ENCODE peak calls at places on chromosomes 6 and 20, in seven cellular contexts. H is HCT116; T is dorsolateral prefrontal cortex; S is fibroblast of mammary gland; L is CD4-positive, alpha-beta memory T cell; D is upper lobe of left lung; W is upper lobe of right lung. O is an unnamed sample.

GRCh38 chr6:41286544-41287346 is at the start of gene TREM1:
- DNase-seq in H (no peak), T (no peak), S (peak; percentile 92), L (no peak), D (no peak), W (peak; percentile 76), O (no peak)

GRCh38 chr6:152585236-152585635 is 51.9 kb downstream of the SYNE1 start:
- DNase-seq in H (no peak), T (no peak), S (no peak), L (no peak), D (no peak), W (no peak), O (no peak)

GRCh38 chr6:156852147-156852857 is 75.1 kb downstream of the ARID1B start:
- DNase-seq in H (no peak), T (no peak), S (no peak), L (no peak), D (no peak), W (no peak), O (peak; percentile 78)

GRCh38 chr6:96836579-96837137 is 619 bp downstream of the GPR63 start:
- DNase-seq in H (no peak), T (no peak), S (no peak), L (no peak), D (no peak), W (no peak), O (no peak)

GRCh38 chr6:16163066-16163465 is 34.2 kb downstream of the MYLIP start:
- DNase-seq in H (no peak), T (no peak), S (no peak), L (no peak), D (no peak), W (no peak), O (no peak)

GRCh38 chr20:46520976-46521579 is 7.7 kb upstream of the ZNF334 start:
- DNase-seq in H (peak; percentile 44), T (peak; percentile 70), S (peak; percentile 67), L (peak; percentile 9), D (no peak), W (no peak), O (peak; percentile 25)

GRCh38 chr6:128899651-128900050 is 16.7 kb downstream of the LAMA2 start:
- DNase-seq in H (no peak), T (no peak), S (peak; percentile 27), L (no peak), D (no peak), W (no peak), O (no peak)

GRCh38 chr6:142746524-142746923 is 198.5 kb downstream of the HIVEP2 start:
- DNase-seq in H (no peak), T (no peak), S (peak; percentile 42), L (peak; percentile 37), D (no peak), W (no peak), O (peak; percentile 24)

GRCh38 chr20:2652724-2653510 is 485 bp downstream of the NOP56 start:
- DNase-seq in H (no peak), T (peak; percentile 41), S (no peak), L (no peak), D (no peak), W (no peak), O (no peak)
- H3K4me3 ChIP-seq in H (peak overlapping the region; percentile 98), T (peak overlapping the region; percentile 94), S (peak overlapping the region; percentile 100), L (peak overlapping the region; percentile 85), D (peak overlapping the region; percentile 99), W (peak overlapping the region; percentile 97), O (peak overlapping the region; percentile 85)

DNA sequence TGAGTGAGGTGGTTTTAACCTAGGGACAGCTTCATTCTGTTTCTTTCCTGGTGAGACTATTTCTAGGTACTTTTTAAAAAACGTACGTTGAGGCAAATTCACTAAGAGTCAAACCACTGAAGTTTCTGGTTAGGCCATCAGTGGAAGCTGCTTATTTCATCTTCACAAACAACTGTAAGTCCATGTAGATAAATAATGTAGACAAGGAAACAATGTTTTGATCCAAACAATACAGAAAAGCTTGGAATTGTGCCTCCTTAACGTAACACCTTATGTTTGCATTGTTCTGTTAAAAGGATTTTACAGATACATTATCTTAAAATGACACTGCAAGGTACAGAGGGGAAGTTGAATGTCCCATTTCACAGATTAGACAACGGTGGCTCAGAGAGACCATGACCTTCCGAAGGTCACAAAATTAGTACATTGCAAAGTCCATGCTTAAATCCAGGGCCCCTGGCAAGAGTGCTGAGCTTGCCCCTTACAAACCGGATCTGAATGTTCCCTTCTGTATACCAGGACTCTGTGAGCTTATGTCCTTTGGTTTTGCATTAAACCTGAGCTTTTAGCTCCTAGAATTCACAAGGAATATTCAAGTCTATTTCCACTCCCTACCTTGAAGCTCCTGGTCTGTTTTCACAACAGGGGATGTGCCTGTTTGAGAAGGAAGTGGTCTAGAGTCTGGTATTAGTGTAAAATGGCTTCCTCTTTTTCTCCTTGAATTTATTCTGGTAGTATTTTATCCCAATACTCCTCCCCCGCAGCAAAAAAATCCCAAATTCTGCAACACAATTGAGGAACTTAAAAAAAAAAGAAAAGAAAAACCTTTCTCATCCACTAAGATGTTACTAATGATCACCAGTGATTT is 28.8 kb upstream of the ZNF217 start:
- DNase-seq in H (no peak), T (no peak), S (no peak), L (no peak), D (no peak), W (no peak), O (no peak)
- H3K4me3 ChIP-seq in H (peak overlapping the region; percentile 15), T (peak overlapping the region; percentile 63), S (no peak overlapping the region), L (no peak overlapping the region), D (no peak overlapping the region), W (no peak overlapping the region), O (peak overlapping the region; percentile 21)

GRCh38 chr20:61537721-61538480 is 285.8 kb downstream of the CDH4 start:
- DNase-seq in H (no peak), T (no peak), S (no peak), L (no peak), D (no peak), W (no peak), O (no peak)
- H3K4me3 ChIP-seq in H (no peak overlapping the region), T (no peak overlapping the region), S (no peak overlapping the region), L (no peak overlapping the region), D (no peak overlapping the region), W (no peak overlapping the region), O (no peak overlapping the region)

GRCh38 chr20:9036593-9036992 is 32.3 kb upstream of the PLCB4 start:
- DNase-seq in H (peak; percentile 12), T (no peak), S (no peak), L (no peak), D (no peak), W (no peak), O (no peak)
- H3K4me3 ChIP-seq in H (no peak overlapping the region), T (no peak overlapping the region), S (no peak overlapping the region), L (no peak overlapping the region), D (no peak overlapping the region), W (no peak overlapping the region), O (no peak overlapping the region)

DNA sequence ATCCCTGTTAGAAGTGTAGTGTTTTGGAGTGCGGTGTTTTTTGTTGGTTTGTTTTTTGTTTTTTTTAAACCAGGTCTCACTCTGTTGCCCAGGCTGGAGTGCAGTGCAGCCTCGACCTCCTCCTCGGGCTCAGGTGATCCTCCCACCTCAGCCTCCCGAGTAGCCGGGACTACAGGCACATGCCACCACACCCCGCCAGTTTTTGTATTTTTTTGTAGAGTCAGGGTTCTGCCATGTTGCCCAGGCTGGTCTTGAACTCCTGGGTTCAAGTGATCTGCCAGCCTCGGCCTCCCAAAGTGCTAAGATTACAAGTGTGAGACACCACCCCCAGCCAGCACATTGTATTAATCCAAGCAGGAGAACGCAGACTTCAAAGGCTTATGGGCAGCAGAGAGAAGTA is 1.3 kb upstream of the TOP1 start:
- DNase-seq in H (no peak), T (no peak), S (no peak), L (no peak), D (no peak), W (no peak), O (no peak)
- H3K4me3 ChIP-seq in H (peak overlapping the region; percentile 79), T (no peak overlapping the region), S (no peak overlapping the region), L (no peak overlapping the region), D (no peak overlapping the region), W (no peak overlapping the region), O (no peak overlapping the region)

GRCh38 chr6:18261877-18262276 is 2.5 kb downstream of the DEK start:
- DNase-seq in H (no peak), T (no peak), S (no peak), L (no peak), D (no peak), W (no peak), O (no peak)
- H3K4me3 ChIP-seq in H (peak overlapping the region; percentile 91), T (no peak overlapping the region), S (no peak overlapping the region), L (no peak overlapping the region), D (no peak overlapping the region), W (no peak overlapping the region), O (peak overlapping the region; percentile 44)

GRCh38 chr20:25360631-25361286 is 29.9 kb downstream of the ABHD12 start:
- DNase-seq in H (no peak), T (no peak), S (peak; percentile 49), L (no peak), D (no peak), W (no peak), O (no peak)

GRCh38 chr20:25364180-25364788 is 26.4 kb downstream of the ABHD12 start:
- DNase-seq in H (no peak), T (no peak), S (peak; percentile 63), L (no peak), D (no peak), W (no peak), O (no peak)

GRCh38 chr20:25368526-25368925 is 22.1 kb downstream of the ABHD12 start:
- DNase-seq in H (no peak), T (no peak), S (no peak), L (no peak), D (no peak), W (no peak), O (no peak)

GRCh38 chr20:25361287-25361683 is 29.4 kb downstream of the ABHD12 start:
- DNase-seq in H (no peak), T (no peak), S (no peak), L (no peak), D (no peak), W (no peak), O (no peak)

GRCh38 chr20:25364879-25365699 is 25.5 kb downstream of the ABHD12 start:
- DNase-seq in H (no peak), T (no peak), S (no peak), L (no peak), D (no peak), W (no peak), O (no peak)
- H3K4me3 ChIP-seq in H (no peak overlapping the region), T (no peak overlapping the region), S (no peak overlapping the region), L (no peak overlapping the region), D (no peak overlapping the region), W (no peak overlapping the region), O (no peak overlapping the region)

DNA sequence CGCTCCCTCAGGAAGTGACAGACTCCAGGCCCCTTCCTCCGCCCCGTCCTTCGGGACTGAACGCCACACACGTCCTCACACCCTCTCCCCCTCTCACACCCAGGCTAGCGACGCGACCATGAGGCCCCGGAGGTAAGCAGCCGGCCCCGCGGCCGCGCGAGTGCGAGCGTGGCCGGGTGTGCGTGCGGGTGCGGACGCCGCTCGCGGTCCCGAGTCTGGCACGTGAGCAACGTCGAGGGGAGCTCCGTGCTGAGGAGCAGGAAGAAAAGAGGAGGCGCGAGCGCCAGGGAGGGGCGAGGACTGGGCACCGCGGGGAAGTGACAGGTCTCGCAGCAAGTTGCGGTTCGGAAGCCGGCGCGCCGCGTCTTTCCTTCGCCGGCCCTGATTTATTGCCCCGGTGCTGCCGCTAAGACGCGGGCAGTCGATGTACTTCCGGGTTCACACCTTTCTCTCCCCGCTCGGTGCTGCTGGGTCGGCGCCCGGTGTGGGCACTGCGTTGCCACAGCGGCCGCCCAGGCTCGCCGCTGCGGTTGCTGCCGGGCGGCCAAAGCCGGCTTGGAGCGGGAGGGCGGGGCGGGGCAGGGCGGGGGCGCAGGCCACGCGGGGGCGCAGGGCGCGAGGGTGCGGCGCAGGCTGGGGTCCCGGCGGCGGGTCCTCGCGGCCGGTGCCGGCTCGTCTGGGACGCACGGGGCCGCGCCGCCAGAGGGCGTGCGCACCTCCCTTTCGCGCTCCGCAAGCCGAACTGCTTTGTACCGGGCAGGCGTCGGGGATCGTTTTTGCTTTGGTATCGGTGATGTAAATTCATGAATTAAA is 15.8 kb upstream of the LIN28B start:
- DNase-seq in H (no peak), T (peak; percentile 79), S (peak; percentile 26), L (no peak), D (peak; percentile 88), W (no peak), O (no peak)
- H3K4me3 ChIP-seq in H (no peak overlapping the region), T (peak overlapping the region; percentile 54), S (peak overlapping the region; percentile 22), L (no peak overlapping the region), D (peak overlapping the region; percentile 38), W (peak overlapping the region; percentile 15), O (no peak overlapping the region)

O was measured in GM12864.